ENCODE peak calls at places on chromosomes 16 and 17, in ten cellular contexts. One of them, this sample, is unnamed.
A peak's percentile ranks its signal among the peaks of the same experiment; 100 is the strongest.

GRCh38 chr17:36850794-36851193 is 86.5 kb upstream of the LHX1 start:
- DNase-seq in colonic mucosa: no peak
- DNase-seq in MM.1S: no peak
- DNase-seq in left ventricle myocardium inferior: no peak
- DNase-seq in cardiac muscle cell: peak; percentile 67
- DNase-seq in HL-60: no peak
- DNase-seq in Panc1: peak; percentile 12
- DNase-seq in A549: peak; percentile 69
- DNase-seq in CD8-positive, alpha-beta memory T cell: no peak
- DNase-seq in neural progenitor cell: no peak
- DNase-seq in this sample: no peak

GRCh38 chr16:30499284-30499683 is 26.7 kb downstream of the ITGAL start:
- DNase-seq in CD8-positive, alpha-beta memory T cell: no peak
- DNase-seq in MM.1S: no peak
- DNase-seq in left ventricle myocardium inferior: no peak
- DNase-seq in HL-60: no peak
- DNase-seq in Panc1: no peak
- DNase-seq in colonic mucosa: no peak
- DNase-seq in A549: no peak
- DNase-seq in cardiac muscle cell: no peak
- DNase-seq in neural progenitor cell: no peak
- DNase-seq in this sample: no peak

GRCh38 chr16:49486350-49486749 is 112.7 kb downstream of the C16orf78 start:
- DNase-seq in Panc1: no peak
- DNase-seq in cardiac muscle cell: no peak
- DNase-seq in HL-60: no peak
- DNase-seq in A549: no peak
- DNase-seq in colonic mucosa: no peak
- DNase-seq in MM.1S: no peak
- DNase-seq in neural progenitor cell: no peak
- DNase-seq in CD8-positive, alpha-beta memory T cell: no peak
- DNase-seq in left ventricle myocardium inferior: no peak
- DNase-seq in this sample: no peak

GRCh38 chr17:20256144-20256543 is 211.2 kb downstream of the LGALS9B start:
- DNase-seq in MM.1S: no peak
- DNase-seq in A549: no peak
- DNase-seq in left ventricle myocardium inferior: no peak
- DNase-seq in CD8-positive, alpha-beta memory T cell: no peak
- DNase-seq in colonic mucosa: no peak
- DNase-seq in Panc1: no peak
- DNase-seq in HL-60: no peak
- DNase-seq in cardiac muscle cell: no peak
- DNase-seq in neural progenitor cell: no peak
- DNase-seq in this sample: no peak

GRCh38 chr16:78704421-78704820 is 605.0 kb downstream of the WWOX start:
- DNase-seq in HL-60: no peak
- DNase-seq in cardiac muscle cell: peak; percentile 41
- DNase-seq in colonic mucosa: no peak
- DNase-seq in Panc1: no peak
- DNase-seq in A549: no peak
- DNase-seq in CD8-positive, alpha-beta memory T cell: no peak
- DNase-seq in left ventricle myocardium inferior: no peak
- DNase-seq in neural progenitor cell: no peak
- DNase-seq in MM.1S: no peak
- DNase-seq in this sample: no peak

GRCh38 chr17:58998871-58999270 is 107.8 kb downstream of the TRIM37 start:
- DNase-seq in MM.1S: no peak
- DNase-seq in Panc1: no peak
- DNase-seq in left ventricle myocardium inferior: no peak
- DNase-seq in neural progenitor cell: no peak
- DNase-seq in CD8-positive, alpha-beta memory T cell: no peak
- DNase-seq in A549: no peak
- DNase-seq in cardiac muscle cell: no peak
- DNase-seq in colonic mucosa: no peak
- DNase-seq in HL-60: no peak
- DNase-seq in this sample: no peak

GRCh38 chr17:46045639-46046038 is 46.6 kb downstream of the STH start:
- DNase-seq in MM.1S: no peak
- DNase-seq in A549: no peak
- DNase-seq in CD8-positive, alpha-beta memory T cell: no peak
- DNase-seq in Panc1: no peak
- DNase-seq in left ventricle myocardium inferior: no peak
- DNase-seq in HL-60: no peak
- DNase-seq in neural progenitor cell: no peak
- DNase-seq in cardiac muscle cell: peak; percentile 24
- DNase-seq in colonic mucosa: no peak
- DNase-seq in this sample: no peak

GRCh38 chr17:34756670-34757021 is 177.3 kb downstream of the TMEM132E start:
- DNase-seq in left ventricle myocardium inferior: no peak
- DNase-seq in A549: no peak
- DNase-seq in MM.1S: no peak
- DNase-seq in CD8-positive, alpha-beta memory T cell: no peak
- DNase-seq in cardiac muscle cell: peak; percentile 1
- DNase-seq in Panc1: no peak
- DNase-seq in colonic mucosa: no peak
- DNase-seq in neural progenitor cell: no peak
- DNase-seq in HL-60: no peak
- DNase-seq in this sample: no peak

GRCh38 chr17:3952186-3952585 is 12.1 kb downstream of the ATP2A3 start:
- DNase-seq in A549: no peak
- DNase-seq in neural progenitor cell: no peak
- DNase-seq in MM.1S: no peak
- DNase-seq in Panc1: no peak
- DNase-seq in CD8-positive, alpha-beta memory T cell: no peak
- DNase-seq in cardiac muscle cell: no peak
- DNase-seq in HL-60: no peak
- DNase-seq in left ventricle myocardium inferior: no peak
- DNase-seq in colonic mucosa: no peak
- DNase-seq in this sample: no peak

GRCh38 chr17:79923974-79924638 is 84.9 kb upstream of the CBX4 start:
- DNase-seq in cardiac muscle cell: peak; percentile 37
- DNase-seq in neural progenitor cell: peak; percentile 90
- DNase-seq in Panc1: no peak
- DNase-seq in HL-60: no peak
- DNase-seq in colonic mucosa: peak; percentile 83
- DNase-seq in left ventricle myocardium inferior: no peak
- DNase-seq in CD8-positive, alpha-beta memory T cell: no peak
- DNase-seq in MM.1S: no peak
- DNase-seq in A549: peak; percentile 77
- DNase-seq in this sample: no peak

GRCh38 chr16:89217138-89217387 is 440 bp upstream of the ZNF778 start:
- DNase-seq in HL-60: no peak
- DNase-seq in left ventricle myocardium inferior: no peak
- DNase-seq in MM.1S: no peak
- DNase-seq in cardiac muscle cell: no peak
- DNase-seq in A549: no peak
- DNase-seq in neural progenitor cell: no peak
- DNase-seq in CD8-positive, alpha-beta memory T cell: no peak
- DNase-seq in colonic mucosa: no peak
- DNase-seq in Panc1: no peak
- DNase-seq in this sample: no peak

GRCh38 chr16:81560979-81561657 is 116.5 kb downstream of the CMIP start:
- DNase-seq in HL-60: no peak
- DNase-seq in MM.1S: no peak
- DNase-seq in neural progenitor cell: no peak
- DNase-seq in CD8-positive, alpha-beta memory T cell: no peak
- DNase-seq in A549: no peak
- DNase-seq in left ventricle myocardium inferior: no peak
- DNase-seq in colonic mucosa: no peak
- DNase-seq in cardiac muscle cell: no peak
- DNase-seq in Panc1: no peak
- DNase-seq in this sample: no peak

GRCh38 chr17:1762906-1763829 is 1.3 kb downstream of the SERPINF1 start:
- DNase-seq in MM.1S: no peak
- DNase-seq in HL-60: no peak
- DNase-seq in colonic mucosa: no peak
- DNase-seq in A549: peak; percentile 38
- DNase-seq in Panc1: no peak
- DNase-seq in cardiac muscle cell: peak; percentile 92
- DNase-seq in left ventricle myocardium inferior: peak; percentile 46
- DNase-seq in neural progenitor cell: peak; percentile 72
- DNase-seq in CD8-positive, alpha-beta memory T cell: no peak
- DNase-seq in this sample: no peak

GRCh38 chr17:48382989-48383388 is 47.0 kb downstream of the SKAP1 start:
- DNase-seq in left ventricle myocardium inferior: no peak
- DNase-seq in A549: no peak
- DNase-seq in cardiac muscle cell: no peak
- DNase-seq in CD8-positive, alpha-beta memory T cell: no peak
- DNase-seq in MM.1S: no peak
- DNase-seq in Panc1: no peak
- DNase-seq in colonic mucosa: no peak
- DNase-seq in neural progenitor cell: no peak
- DNase-seq in HL-60: no peak
- DNase-seq in this sample: no peak

GRCh38 chr17:32318071-32318470 is 23.9 kb downstream of the C17orf75 start:
- DNase-seq in CD8-positive, alpha-beta memory T cell: no peak
- DNase-seq in MM.1S: no peak
- DNase-seq in A549: no peak
- DNase-seq in colonic mucosa: no peak
- DNase-seq in neural progenitor cell: no peak
- DNase-seq in HL-60: no peak
- DNase-seq in cardiac muscle cell: no peak
- DNase-seq in Panc1: no peak
- DNase-seq in left ventricle myocardium inferior: no peak
- DNase-seq in this sample: no peak

DNA sequence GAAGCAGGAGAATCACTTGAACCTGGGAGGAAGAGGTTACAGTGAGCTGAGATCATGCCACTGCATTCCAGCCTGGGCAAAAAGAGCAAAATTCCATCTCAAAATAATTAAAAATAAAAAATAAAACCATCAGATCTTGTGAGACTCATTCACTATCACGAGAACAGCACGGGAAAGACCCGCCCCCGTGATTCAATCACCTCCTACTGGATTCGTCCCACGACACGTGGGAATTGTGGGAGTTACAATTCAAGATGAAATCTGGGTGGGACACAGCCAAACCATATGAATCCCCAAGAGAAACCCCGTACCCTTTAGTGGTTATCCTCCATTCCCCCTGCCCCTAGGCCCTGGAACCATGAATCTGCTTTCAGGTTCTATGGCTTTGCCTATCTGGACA is 15.4 kb upstream of the MGAT5B start:
- DNase-seq in colonic mucosa: no peak
- DNase-seq in CD8-positive, alpha-beta memory T cell: no peak
- DNase-seq in cardiac muscle cell: no peak
- DNase-seq in left ventricle myocardium inferior: no peak
- DNase-seq in MM.1S: no peak
- DNase-seq in HL-60: no peak
- DNase-seq in neural progenitor cell: no peak
- DNase-seq in A549: no peak
- DNase-seq in Panc1: no peak
- DNase-seq in this sample: no peak
- H3K27ac ChIP-seq in colonic mucosa: no peak overlapping the region
- H3K27ac ChIP-seq in CD8-positive, alpha-beta memory T cell: no peak overlapping the region
- H3K27ac ChIP-seq in cardiac muscle cell: no peak overlapping the region
- H3K27ac ChIP-seq in left ventricle myocardium inferior: no peak overlapping the region
- H3K27ac ChIP-seq in MM.1S: no peak overlapping the region
- H3K27ac ChIP-seq in HL-60: no peak overlapping the region
- H3K27ac ChIP-seq in neural progenitor cell: no peak overlapping the region
- H3K27ac ChIP-seq in A549: no peak overlapping the region
- H3K27ac ChIP-seq in Panc1: no peak overlapping the region
- H3K27ac ChIP-seq in this sample: no peak overlapping the region

GRCh38 chr17:40069751-40070643 is 7.2 kb downstream of the THRA start:
- DNase-seq in cardiac muscle cell: peak; percentile 44
- DNase-seq in MM.1S: no peak
- DNase-seq in CD8-positive, alpha-beta memory T cell: peak; percentile 45
- DNase-seq in left ventricle myocardium inferior: no peak
- DNase-seq in colonic mucosa: peak; percentile 84
- DNase-seq in Panc1: no peak
- DNase-seq in HL-60: no peak
- DNase-seq in neural progenitor cell: no peak
- DNase-seq in A549: peak; percentile 78
- DNase-seq in this sample: no peak

GRCh38 chr17:40068917-40069750 is 6.4 kb downstream of the THRA start:
- DNase-seq in A549: peak; percentile 82
- DNase-seq in HL-60: peak; percentile 97
- DNase-seq in Panc1: no peak
- DNase-seq in MM.1S: peak; percentile 66
- DNase-seq in colonic mucosa: peak; percentile 90
- DNase-seq in left ventricle myocardium inferior: peak; percentile 94
- DNase-seq in cardiac muscle cell: peak; percentile 91
- DNase-seq in CD8-positive, alpha-beta memory T cell: peak; percentile 55
- DNase-seq in neural progenitor cell: peak; percentile 60
- DNase-seq in this sample: no peak

GRCh38 chr17:40068129-40068581 is 5.4 kb downstream of the THRA start:
- DNase-seq in colonic mucosa: no peak
- DNase-seq in A549: no peak
- DNase-seq in neural progenitor cell: peak; percentile 2
- DNase-seq in HL-60: no peak
- DNase-seq in cardiac muscle cell: no peak
- DNase-seq in MM.1S: no peak
- DNase-seq in Panc1: no peak
- DNase-seq in CD8-positive, alpha-beta memory T cell: no peak
- DNase-seq in left ventricle myocardium inferior: no peak
- DNase-seq in this sample: no peak

GRCh38 chr17:40067710-40068109 is 4.9 kb downstream of the THRA start:
- DNase-seq in left ventricle myocardium inferior: no peak
- DNase-seq in cardiac muscle cell: no peak
- DNase-seq in Panc1: no peak
- DNase-seq in neural progenitor cell: no peak
- DNase-seq in HL-60: no peak
- DNase-seq in colonic mucosa: no peak
- DNase-seq in CD8-positive, alpha-beta memory T cell: no peak
- DNase-seq in A549: no peak
- DNase-seq in MM.1S: no peak
- DNase-seq in this sample: no peak

GRCh38 chr17:40068584-40068916 is 5.8 kb downstream of the THRA start:
- DNase-seq in left ventricle myocardium inferior: no peak
- DNase-seq in HL-60: no peak
- DNase-seq in A549: no peak
- DNase-seq in neural progenitor cell: no peak
- DNase-seq in colonic mucosa: no peak
- DNase-seq in MM.1S: peak; percentile 10
- DNase-seq in CD8-positive, alpha-beta memory T cell: no peak
- DNase-seq in Panc1: no peak
- DNase-seq in cardiac muscle cell: no peak
- DNase-seq in this sample: no peak
- H3K27ac ChIP-seq in left ventricle myocardium inferior: peak overlapping the region; percentile 100
- H3K27ac ChIP-seq in HL-60: peak overlapping the region; percentile 88
- H3K27ac ChIP-seq in A549: peak overlapping the region; percentile 95
- H3K27ac ChIP-seq in neural progenitor cell: peak overlapping the region; percentile 60
- H3K27ac ChIP-seq in colonic mucosa: peak overlapping the region; percentile 91
- H3K27ac ChIP-seq in MM.1S: no peak overlapping the region
- H3K27ac ChIP-seq in CD8-positive, alpha-beta memory T cell: peak overlapping the region; percentile 58
- H3K27ac ChIP-seq in Panc1: peak overlapping the region; percentile 78
- H3K27ac ChIP-seq in cardiac muscle cell: peak overlapping the region; percentile 89
- H3K27ac ChIP-seq in this sample: no peak overlapping the region

GRCh38 chr16:66266436-66267286 is 99.8 kb upstream of the CDH5 start:
- DNase-seq in HL-60: no peak
- DNase-seq in MM.1S: no peak
- DNase-seq in cardiac muscle cell: peak; percentile 95
- DNase-seq in Panc1: no peak
- DNase-seq in neural progenitor cell: peak; percentile 48
- DNase-seq in left ventricle myocardium inferior: peak; percentile 76
- DNase-seq in A549: no peak
- DNase-seq in colonic mucosa: no peak
- DNase-seq in CD8-positive, alpha-beta memory T cell: no peak
- DNase-seq in this sample: no peak
- H3K27ac ChIP-seq in HL-60: no peak overlapping the region
- H3K27ac ChIP-seq in MM.1S: no peak overlapping the region
- H3K27ac ChIP-seq in cardiac muscle cell: no peak overlapping the region
- H3K27ac ChIP-seq in Panc1: no peak overlapping the region
- H3K27ac ChIP-seq in neural progenitor cell: no peak overlapping the region
- H3K27ac ChIP-seq in left ventricle myocardium inferior: peak overlapping the region; percentile 73
- H3K27ac ChIP-seq in A549: no peak overlapping the region
- H3K27ac ChIP-seq in colonic mucosa: peak overlapping the region; percentile 12
- H3K27ac ChIP-seq in CD8-positive, alpha-beta memory T cell: no peak overlapping the region
- H3K27ac ChIP-seq in this sample: no peak overlapping the region

GRCh38 chr17:74135391-74136167 is 67.9 kb upstream of the RPL38 start:
- DNase-seq in A549: no peak
- DNase-seq in neural progenitor cell: no peak
- DNase-seq in cardiac muscle cell: no peak
- DNase-seq in MM.1S: no peak
- DNase-seq in CD8-positive, alpha-beta memory T cell: no peak
- DNase-seq in left ventricle myocardium inferior: no peak
- DNase-seq in Panc1: no peak
- DNase-seq in HL-60: no peak
- DNase-seq in colonic mucosa: no peak
- DNase-seq in this sample: no peak
- H3K27ac ChIP-seq in A549: no peak overlapping the region
- H3K27ac ChIP-seq in neural progenitor cell: no peak overlapping the region
- H3K27ac ChIP-seq in cardiac muscle cell: no peak overlapping the region
- H3K27ac ChIP-seq in MM.1S: no peak overlapping the region
- H3K27ac ChIP-seq in CD8-positive, alpha-beta memory T cell: no peak overlapping the region
- H3K27ac ChIP-seq in left ventricle myocardium inferior: no peak overlapping the region
- H3K27ac ChIP-seq in Panc1: no peak overlapping the region
- H3K27ac ChIP-seq in HL-60: no peak overlapping the region
- H3K27ac ChIP-seq in colonic mucosa: no peak overlapping the region
- H3K27ac ChIP-seq in this sample: no peak overlapping the region